ENCODE peak calls at places on chromosome 13, in seven cellular contexts. T is prostate gland; P is adrenal gland; S is fibroblast of lung; B is colonic mucosa; X is CD8-positive, alpha-beta memory T cell; D is body of pancreas. E is an unnamed sample.

GRCh38 chr13:98977568-98978270 is at the start of gene DOCK9:
- DNase-seq in T (peak; percentile 58), P (no peak), S (peak; percentile 72), B (peak; percentile 69), X (no peak), D (peak; percentile 68), E (peak; percentile 72)

GRCh38 chr13:74077847-74078246 is 56.4 kb downstream of the KLF12 start:
- DNase-seq in T (no peak), P (no peak), S (peak; percentile 40), B (no peak), X (no peak), D (no peak), E (no peak)

GRCh38 chr13:110684388-110685056 is 21.4 kb downstream of the CARS2 start:
- DNase-seq in T (no peak), P (no peak), S (peak; percentile 18), B (no peak), X (no peak), D (no peak), E (no peak)

GRCh38 chr13:59750860-59751259 is 412.9 kb downstream of the DIAPH3 start:
- DNase-seq in T (no peak), P (no peak), S (peak; percentile 76), B (no peak), X (no peak), D (peak; percentile 23), E (no peak)

GRCh38 chr13:43688230-43688907 is 98.4 kb downstream of the ENOX1 start:
- DNase-seq in T (no peak), P (no peak), S (no peak), B (no peak), X (no peak), D (no peak), E (no peak)

GRCh38 chr13:34257980-34258379 is 440.0 kb downstream of the RFC3 start:
- DNase-seq in T (no peak), P (no peak), S (no peak), B (no peak), X (no peak), D (no peak), E (no peak)

GRCh38 chr13:107322228-107322627 is 754.3 kb upstream of the ARGLU1 start:
- DNase-seq in T (no peak), P (no peak), S (no peak), B (no peak), X (no peak), D (no peak), E (no peak)

GRCh38 chr13:80237646-80238045 is 103.3 kb downstream of the SPRY2 start:
- DNase-seq in T (no peak), P (no peak), S (no peak), B (no peak), X (no peak), D (no peak), E (no peak)

GRCh38 chr13:24232474-24232873 is 72.0 kb downstream of the SPATA13 start:
- DNase-seq in T (no peak), P (no peak), S (no peak), B (no peak), X (no peak), D (no peak), E (no peak)

GRCh38 chr13:31947105-31947504 is 84.5 kb upstream of the FRY start:
- DNase-seq in T (no peak), P (no peak), S (no peak), B (no peak), X (no peak), D (peak; percentile 34), E (no peak)

GRCh38 chr13:31946091-31946770 is 85.3 kb upstream of the FRY start:
- DNase-seq in T (no peak), P (no peak), S (no peak), B (no peak), X (no peak), D (no peak), E (no peak)

GRCh38 chr13:31943591-31943990 is 88.0 kb upstream of the FRY start:
- DNase-seq in T (no peak), P (no peak), S (no peak), B (no peak), X (no peak), D (no peak), E (no peak)

GRCh38 chr13:31944262-31945160 is 87.1 kb upstream of the FRY start:
- DNase-seq in T (no peak), P (no peak), S (no peak), B (no peak), X (no peak), D (no peak), E (no peak)

GRCh38 chr13:31945202-31945978 is 86.2 kb upstream of the FRY start:
- DNase-seq in T (peak; percentile 17), P (peak; percentile 37), S (peak; percentile 90), B (peak; percentile 45), X (no peak), D (peak; percentile 89), E (peak; percentile 23)
- H3K4me3 ChIP-seq in T (no peak overlapping the region), P (no peak overlapping the region), S (no peak overlapping the region), B (no peak overlapping the region), X (no peak overlapping the region), D (peak overlapping the region; percentile 1), E (no peak overlapping the region)

DNA sequence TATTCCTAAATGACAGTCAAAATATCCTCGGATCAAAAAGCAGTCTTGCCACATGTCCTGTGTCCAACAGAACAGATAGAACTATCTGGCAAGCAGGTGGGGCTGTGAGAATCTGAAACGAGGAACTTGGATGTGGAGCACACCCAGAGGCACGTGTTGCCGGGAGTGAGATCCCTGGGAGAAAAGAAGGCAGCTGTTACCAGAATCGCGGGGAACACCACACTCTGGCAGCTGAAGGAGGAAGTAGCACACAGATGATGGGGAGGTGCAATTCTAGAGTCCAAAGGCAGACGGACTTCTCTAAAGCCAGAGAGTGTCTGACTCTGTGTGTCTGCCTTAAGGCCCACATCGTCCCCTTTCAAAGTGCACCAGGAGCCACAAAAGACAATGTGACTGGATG is 22.3 kb downstream of the SLC7A1 start:
- DNase-seq in T (peak; percentile 69), P (peak; percentile 26), S (peak; percentile 48), B (peak; percentile 87), X (no peak), D (peak; percentile 78), E (no peak)
- H3K4me1 ChIP-seq in T (peaks cover 26% of the 10 kb centered on the region), P (peaks cover 21% of the 10 kb centered on the region), S (peaks cover 2% of the 10 kb centered on the region), B (peaks cover 6% of the 10 kb centered on the region), X (no peaks in the 10 kb centered on the region), D (peaks cover 81% of the 10 kb centered on the region), E (no peaks in the 10 kb centered on the region)

DNA sequence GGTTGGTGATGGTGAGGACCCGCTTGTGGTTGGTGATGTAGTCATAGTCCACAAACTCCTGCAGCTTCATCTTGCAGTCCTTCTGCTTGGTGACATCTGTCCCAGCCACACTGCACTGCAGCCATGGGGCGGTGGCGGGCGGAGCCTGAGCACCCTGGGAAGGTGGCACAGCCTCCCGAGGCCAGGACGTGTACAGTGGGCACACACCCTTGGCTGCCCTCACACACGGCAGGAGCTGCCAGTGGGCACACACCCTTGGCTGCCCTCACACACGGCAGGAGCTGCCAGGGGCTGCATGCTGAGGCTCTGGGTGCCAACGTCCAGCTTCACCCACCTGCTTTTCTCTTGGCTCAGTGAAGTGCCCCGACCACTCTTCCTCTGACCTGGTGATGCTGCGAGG is 128.7 kb downstream of the TUBA3C start:
- DNase-seq in T (no peak), P (no peak), S (no peak), B (no peak), X (no peak), D (no peak), E (no peak)
- H3K9me3 ChIP-seq in T (no peaks in the 10 kb centered on the region), P (no peaks in the 10 kb centered on the region), S (peaks cover 4% of the 10 kb centered on the region), B (no peaks in the 10 kb centered on the region), X (no peaks in the 10 kb centered on the region), D (no peaks in the 10 kb centered on the region), E (no peaks in the 10 kb centered on the region)

GRCh38 chr13:100235311-100235901 is 146.5 kb downstream of the PCCA start:
- DNase-seq in T (peak; percentile 26), P (peak; percentile 35), S (peak; percentile 72), B (peak; percentile 55), X (peak; percentile 43), D (no peak), E (no peak)
- H3K4me3 ChIP-seq in T (no peak overlapping the region), P (no peak overlapping the region), S (no peak overlapping the region), B (no peak overlapping the region), X (no peak overlapping the region), D (no peak overlapping the region), E (no peak overlapping the region)